ENCODE peak calls at places on chromosomes 12 and 14, in four cellular contexts. D, H, G and U are unnamed samples.

GRCh38 chr12:14665354-14666348 is 30.7 kb downstream of the GUCY2C start:
- DNase-seq in D (no peak), H (peak), G (no peak), U (no peak)

GRCh38 chr14:77868552-77869300 is 68.8 kb downstream of the ADCK1 start:
- DNase-seq in G (no peak), D (no peak), H (no peak), U (no peak)

GRCh38 chr12:65536876-65537661 is 258.6 kb downstream of the MSRB3 start:
- DNase-seq in H (no peak), D (peak), G (peak), U (no peak)

GRCh38 chr14:72686832-72687231 is 207.1 kb downstream of the DPF3 start:
- DNase-seq in H (no peak), G (no peak), D (no peak), U (no peak)

GRCh38 chr12:66776974-66777373 is 98.1 kb upstream of the GRIP1 start:
- DNase-seq in G (no peak), D (no peak), H (no peak), U (no peak)

GRCh38 chr12:49796606-49797451 is 31.4 kb downstream of the NCKAP5L start:
- DNase-seq in H (no peak), G (no peak), D (no peak), U (no peak)

GRCh38 chr12:131004166-131004565 is 50.5 kb downstream of the ADGRD1 start:
- DNase-seq in G (no peak), H (no peak), D (no peak), U (no peak)

GRCh38 chr14:104765517-104765916 is 12.6 kb downstream of the SIVA1 start:
- DNase-seq in H (no peak), G (no peak), D (no peak), U (no peak)

GRCh38 chr12:43238281-43238680 is 313.7 kb downstream of the ADAMTS20 start:
- DNase-seq in H (no peak), D (no peak), G (peak), U (no peak)

GRCh38 chr12:34286934-34287333 is 264.6 kb downstream of the ALG10 start:
- DNase-seq in G (no peak), H (no peak), D (no peak), U (no peak)

GRCh38 chr12:89379100-89379838 is 27.0 kb upstream of the DUSP6 start:
- DNase-seq in H (no peak), D (no peak), G (no peak), U (no peak)

GRCh38 chr14:93712079-93712837 is 76.0 kb downstream of the PRIMA1 start:
- DNase-seq in D (no peak), H (no peak), G (no peak), U (no peak)
- H3K27ac ChIP-seq in D (no peak), H (no peak), G (no peak), U (no peak)

DNA sequence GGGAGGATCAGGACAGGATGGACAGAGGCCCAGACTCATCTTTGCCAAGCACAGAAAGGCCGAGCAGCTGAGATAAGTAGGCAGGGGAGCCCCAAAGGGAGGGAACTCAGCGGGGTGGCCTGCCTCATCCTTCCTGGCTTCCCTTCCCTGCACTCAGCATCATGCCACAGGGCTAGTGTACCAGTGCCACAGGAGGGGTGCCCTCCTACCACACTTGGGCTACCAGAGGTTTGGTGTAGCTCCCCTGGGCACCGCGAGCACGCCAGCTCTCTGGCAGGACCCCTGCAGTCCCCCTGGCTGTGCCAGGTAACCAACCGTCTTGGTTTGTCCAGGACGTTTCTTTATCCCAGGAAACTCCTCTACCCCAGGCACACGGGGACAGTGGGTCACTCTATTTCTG is 123.5 kb downstream of the ESRRB start:
- DNase-seq in G (no peak), D (no peak), H (no peak), U (no peak)
- H3K27ac ChIP-seq in G (no peak), D (no peak), H (no peak), U (no peak)

DNA sequence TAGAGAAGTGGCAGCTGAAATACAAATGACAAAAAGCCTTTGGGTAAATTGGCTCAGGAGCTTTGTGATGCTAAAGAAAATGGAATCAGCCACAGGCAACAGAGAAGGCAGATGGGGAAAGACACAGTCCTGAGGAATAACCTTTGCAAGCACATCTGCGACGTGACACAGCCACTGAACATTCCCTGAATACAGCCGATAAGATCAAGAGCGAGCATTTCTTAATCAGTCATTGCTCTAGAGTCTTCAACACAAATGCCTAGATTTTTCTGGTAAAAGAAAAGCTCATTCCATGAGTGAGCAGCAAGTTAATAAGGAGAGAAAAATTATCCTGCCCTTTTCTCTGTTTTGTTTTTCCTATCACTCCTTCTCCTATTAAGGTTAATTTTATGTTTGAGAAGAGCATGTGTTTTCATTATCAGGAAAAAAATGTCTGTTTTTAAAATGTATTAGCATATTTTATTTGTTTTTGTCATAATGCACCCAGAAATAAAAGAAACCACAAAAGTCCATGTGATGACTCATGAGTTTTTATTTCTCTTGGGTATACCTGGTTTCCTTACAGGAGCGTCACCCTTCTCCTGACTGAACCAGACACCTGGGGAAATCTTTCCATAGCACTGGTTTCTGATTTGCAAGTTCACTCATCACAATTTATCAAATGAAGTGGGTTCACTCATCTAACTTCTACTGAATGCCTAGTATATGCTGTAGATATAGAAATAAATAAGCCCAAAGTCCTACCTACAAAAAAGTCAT is 45.4 kb upstream of the PCED1B start:
- DNase-seq in D (no peak), G (no peak), H (no peak), U (no peak)
- H3K27ac ChIP-seq in D (no peak), G (no peak), H (no peak), U (no peak)

GRCh38 chr12:2298556-2299195 is 245.9 kb downstream of the CACNA1C start:
- DNase-seq in D (no peak), G (no peak), H (no peak), U (no peak)
- H3K27ac ChIP-seq in D (no peak), G (no peak), H (no peak), U (no peak)

GRCh38 chr12:108699955-108700563 is 31.3 kb downstream of the CORO1C start:
- DNase-seq in G (no peak), H (no peak), D (no peak), U (no peak)

GRCh38 chr12:108701779-108702435 is 29.4 kb downstream of the CORO1C start:
- DNase-seq in D (no peak), G (peak), H (no peak), U (no peak)

GRCh38 chr12:108700833-108701450 is 30.4 kb downstream of the CORO1C start:
- DNase-seq in H (no peak), D (no peak), G (no peak), U (no peak)

GRCh38 chr12:108704527-108704926 is 26.8 kb downstream of the CORO1C start:
- DNase-seq in D (no peak), H (no peak), G (no peak), U (no peak)

GRCh38 chr12:108702534-108702933 is 28.8 kb downstream of the CORO1C start:
- DNase-seq in G (no peak), D (no peak), H (no peak), U (no peak)
- H3K27ac ChIP-seq in G (peak), D (peak), H (no peak), U (peak)